ENCODE peak calls at places on chromosomes 13 and 19, in nine cellular contexts. X, D, H, Y, T, N, A, V and K are unnamed samples.

GRCh38 chr13:113238542-113238941 is 29.1 kb downstream of the CUL4A start:
- DNase-seq in X (no peak), D (no peak), H (no peak), Y (no peak), T (no peak), N (no peak), A (no peak), V (peak; percentile 32), K (no peak)

GRCh38 chr13:64782459-64782858 is 2447.7 kb downstream of the PCDH9 start:
- DNase-seq in X (no peak), D (no peak), H (no peak), Y (no peak), T (no peak), N (no peak), A (no peak), V (no peak), K (no peak)

GRCh38 chr13:30178976-30179375 is 128.4 kb downstream of the KATNAL1 start:
- DNase-seq in X (no peak), D (no peak), H (no peak), Y (no peak), T (no peak), N (no peak), A (no peak), V (peak; percentile 33), K (no peak)

GRCh38 chr13:34425307-34425949 is 516.6 kb upstream of the NBEA start:
- DNase-seq in X (no peak), D (no peak), H (no peak), Y (no peak), T (no peak), N (no peak), A (no peak), V (no peak), K (no peak)

GRCh38 chr19:44718441-44719261 is 19.7 kb downstream of the CEACAM16 start:
- DNase-seq in X (peak; percentile 44), D (no peak), H (peak; percentile 40), Y (peak; percentile 59), T (peak; percentile 73), N (no peak), A (no peak), V (no peak), K (peak; percentile 91)

GRCh38 chr13:28257305-28257704 is 119.0 kb downstream of the PAN3 start:
- DNase-seq in X (no peak), D (no peak), H (no peak), Y (no peak), T (no peak), N (no peak), A (no peak), V (no peak), K (no peak)

GRCh38 chr13:109743706-109744453 is 42.5 kb downstream of the IRS2 start:
- DNase-seq in X (peak; percentile 63), D (no peak), H (peak; percentile 63), Y (peak; percentile 71), T (peak; percentile 79), N (peak; percentile 88), A (no peak), V (peak; percentile 76), K (no peak)

GRCh38 chr13:51230473-51231105 is 8.4 kb downstream of the FAM124A start:
- DNase-seq in X (no peak), D (no peak), H (peak; percentile 63), Y (peak; percentile 36), T (peak; percentile 32), N (no peak), A (no peak), V (no peak), K (peak; percentile 36)

GRCh38 chr13:111488466-111489132 is 168.2 kb downstream of the TEX29 start:
- DNase-seq in X (no peak), D (no peak), H (no peak), Y (no peak), T (no peak), N (no peak), A (no peak), V (no peak), K (no peak)

GRCh38 chr13:48006396-48006795 is 5.3 kb upstream of the SUCLA2 start:
- DNase-seq in X (no peak), D (no peak), H (peak; percentile 31), Y (peak; percentile 37), T (peak; percentile 5), N (peak; percentile 28), A (no peak), V (no peak), K (no peak)

GRCh38 chr13:50053844-50054243 is 38.6 kb downstream of the KCNRG start:
- DNase-seq in X (no peak), D (no peak), H (no peak), Y (no peak), T (no peak), N (no peak), A (no peak), V (no peak), K (no peak)

GRCh38 chr19:1492474-1493006 is 1.6 kb downstream of the REEP6 start:
- DNase-seq in X (no peak), D (no peak), H (no peak), Y (peak; percentile 37), T (peak; percentile 28), N (no peak), A (no peak), V (no peak), K (no peak)

GRCh38 chr13:77511552-77511951 is 24.0 kb upstream of the SCEL start:
- DNase-seq in X (no peak), D (no peak), H (peak; percentile 34), Y (peak; percentile 45), T (peak; percentile 66), N (no peak), A (no peak), V (peak; percentile 81), K (no peak)

GRCh38 chr13:111852701-111853100 is 214.2 kb upstream of the SOX1 start:
- DNase-seq in X (no peak), D (no peak), H (no peak), Y (no peak), T (no peak), N (no peak), A (no peak), V (peak; percentile 88), K (no peak)

GRCh38 chr19:10888421-10888866 is 17.1 kb downstream of the CARM1 start:
- DNase-seq in X (no peak), D (no peak), H (no peak), Y (no peak), T (no peak), N (no peak), A (no peak), V (peak; percentile 95), K (no peak)

GRCh38 chr19:56314018-56314583 is 538 bp downstream of the ZSCAN5A start:
- DNase-seq in X (no peak), D (no peak), H (no peak), Y (no peak), T (no peak), N (no peak), A (no peak), V (peak; percentile 93), K (no peak)